ENCODE peak calls at places on chromosomes 16 and 17, in six cellular contexts. P, W, O, I, R and G are unnamed samples.

GRCh38 chr16:87006021-87006420 is 311.2 kb downstream of the C16orf95 start:
- DNase-seq in W (no peak), I (no peak), R (no peak), O (no peak), P (no peak), G (no peak)

GRCh38 chr17:15261063-15261817 is 3.9 kb downstream of the PMP22 start:
- DNase-seq in O (no peak), R (peak; percentile 87), I (peak; percentile 89), P (peak; percentile 62), W (peak; percentile 80), G (no peak)

GRCh38 chr17:12990041-12990808 is 27.6 kb downstream of the ELAC2 start:
- DNase-seq in P (no peak), O (no peak), W (no peak), R (no peak), I (no peak), G (no peak)

GRCh38 chr16:78980825-78981224 is 619.7 kb downstream of the MAF start:
- DNase-seq in P (no peak), W (no peak), O (no peak), I (no peak), R (no peak), G (no peak)

GRCh38 chr16:8828541-8829165 is 31.0 kb downstream of the PMM2 start:
- DNase-seq in W (no peak), I (peak; percentile 36), O (no peak), P (no peak), R (no peak), G (no peak)

GRCh38 chr16:66342294-66342900 is 24.1 kb upstream of the CDH5 start:
- DNase-seq in I (no peak), R (peak; percentile 68), O (no peak), W (peak; percentile 67), P (peak; percentile 30), G (no peak)

GRCh38 chr16:73949574-73950348 is 346.9 kb upstream of the PSMD7 start:
- DNase-seq in R (no peak), P (no peak), I (no peak), O (no peak), W (no peak), G (peak; percentile 45)

GRCh38 chr17:42830971-42831370 is 2.2 kb upstream of the PSME3 start:
- DNase-seq in O (no peak), P (no peak), I (no peak), R (no peak), W (no peak), G (no peak)

GRCh38 chr16:21084631-21085235 is 65.9 kb downstream of the DNAH3 start:
- DNase-seq in I (peak; percentile 64), O (no peak), W (no peak), R (no peak), P (no peak), G (no peak)